ENCODE peak calls at places on chromosomes 2 and 18, in six cellular contexts. Z is thoracic aorta, V is GM10248, F is fibroblast of mammary gland, B is GM23338, I is OCI-LY7. G is an unnamed sample.

GRCh38 chr2:84451579-84451978 is 7.5 kb downstream of the SUCLG1 start:
- DNase-seq in Z (no peak), F (no peak), V (no peak), B (no peak), I (peak; percentile 8), G (no peak)

GRCh38 chr2:168470880-168471475 is 14.9 kb downstream of the CERS6 start:
- DNase-seq in Z (no peak), F (no peak), I (no peak), V (peak; percentile 19), B (peak; percentile 33), G (no peak)

GRCh38 chr2:99180755-99181647 is at the start of the genes MITD1 and MRPL30:
- DNase-seq in I (peak; percentile 94), B (peak; percentile 97), V (peak; percentile 89), Z (peak; percentile 68), F (peak; percentile 96), G (peak; percentile 92)

GRCh38 chr2:95270541-95271081 is 3.6 kb upstream of the PROM2 start:
- DNase-seq in I (no peak), Z (no peak), F (no peak), B (no peak), V (no peak), G (no peak)

GRCh38 chr2:9462872-9463697 is 11.3 kb upstream of the IAH1 start:
- DNase-seq in I (no peak), F (no peak), Z (no peak), V (no peak), B (no peak), G (no peak)

GRCh38 chr18:32278148-32278799 is 88.4 kb downstream of the MEP1B start:
- DNase-seq in B (no peak), V (no peak), F (no peak), Z (no peak), I (no peak), G (no peak)

GRCh38 chr2:172438741-172439508 is 11.5 kb downstream of the ITGA6 start:
- DNase-seq in V (no peak), Z (no peak), I (no peak), F (peak; percentile 37), B (no peak), G (peak; percentile 51)

GRCh38 chr2:165203689-165204559 is at the start of gene SCN3A:
- DNase-seq in I (peak; percentile 77), B (peak; percentile 85), Z (no peak), V (peak; percentile 4), F (peak; percentile 43), G (peak; percentile 47)

GRCh38 chr18:48842259-48843061 is 108.3 kb downstream of the SMAD7 start:
- DNase-seq in I (peak; percentile 45), Z (no peak), V (peak; percentile 57), B (no peak), F (no peak), G (no peak)

GRCh38 chr18:51153659-51154371 is 43.7 kb downstream of the MEX3C start:
- DNase-seq in Z (no peak), I (peak; percentile 87), F (no peak), B (no peak), V (peak; percentile 72), G (no peak)

GRCh38 chr2:201768918-201769317 is 11.8 kb downstream of the ALS2 start:
- DNase-seq in I (no peak), B (no peak), V (no peak), Z (no peak), F (no peak), G (peak; percentile 46)

GRCh38 chr2:101861382-101861781 is 130.4 kb upstream of the IL1R2 start:
- DNase-seq in F (no peak), B (no peak), I (no peak), Z (no peak), V (no peak), G (no peak)

GRCh38 chr2:170965446-170966225 is 36.6 kb downstream of the GORASP2 start:
- DNase-seq in I (no peak), V (no peak), Z (no peak), F (peak; percentile 51), B (no peak), G (no peak)

GRCh38 chr2:55618649-55619055 is 1.2 kb upstream of the PPP4R3B start:
- DNase-seq in I (peak; percentile 75), B (peak; percentile 73), V (peak; percentile 74), Z (no peak), F (peak; percentile 60), G (peak; percentile 49)

GRCh38 chr18:73365018-73365417 is 497.2 kb upstream of the NETO1 start:
- DNase-seq in F (peak; percentile 93), V (no peak), I (no peak), Z (no peak), B (no peak), G (peak; percentile 92)

GRCh38 chr2:88680916-88681315 is 10.6 kb upstream of the RPIA start:
- DNase-seq in F (no peak), I (no peak), Z (no peak), V (no peak), B (no peak), G (no peak)

GRCh38 chr2:70191244-70191735 is 471 bp upstream of the C2orf42 start:
- DNase-seq in F (no peak), B (no peak), I (no peak), V (no peak), Z (no peak), G (no peak)
- TF ChIP-seq CTCF in F (no peak), B (no peak), I (peak; percentile 58), V (no peak), Z (no peak), G (no peak)

GRCh38 chr2:98148968-98149697 is 62.2 kb downstream of the VWA3B start:
- DNase-seq in F (peak; percentile 62), Z (no peak), V (no peak), B (peak; percentile 56), I (peak; percentile 26), G (peak; percentile 57)

GRCh38 chr2:98142106-98142815 is 55.3 kb downstream of the VWA3B start:
- DNase-seq in Z (no peak), B (no peak), F (no peak), V (no peak), I (no peak), G (no peak)

GRCh38 chr2:98140210-98140609 is 53.2 kb downstream of the VWA3B start:
- DNase-seq in I (no peak), V (no peak), B (no peak), Z (no peak), F (no peak), G (no peak)

DNA sequence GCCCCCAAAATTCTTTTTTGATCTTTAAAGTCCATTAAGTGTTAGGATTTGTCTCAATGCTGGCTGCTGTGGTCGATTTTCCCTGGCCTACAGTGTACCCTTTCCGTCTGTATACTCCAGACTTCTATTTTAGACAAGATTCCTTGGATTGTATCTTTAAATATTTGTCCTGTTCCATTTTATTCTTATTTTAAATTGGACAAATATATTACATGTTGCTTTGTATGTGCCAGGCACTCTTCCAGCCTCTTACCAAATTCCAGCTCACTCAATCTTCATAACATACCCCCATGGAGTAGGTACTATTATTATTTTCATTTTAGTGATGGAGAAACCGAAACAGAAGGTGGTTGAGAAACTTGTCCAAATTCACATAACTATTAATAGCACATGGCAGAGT is 58.1 kb downstream of the VWA3B start:
- DNase-seq in I (no peak), Z (no peak), F (no peak), V (no peak), B (no peak), G (no peak)
- TF ChIP-seq CTCF in I (no peak), Z (no peak), F (no peak), V (no peak), B (no peak), G (no peak)

GRCh38 chr2:65746919-65747678 is 314.7 kb upstream of the SPRED2 start:
- DNase-seq in I (no peak), V (no peak), F (peak; percentile 37), Z (no peak), B (peak; percentile 43), G (no peak)

GRCh38 chr2:65744801-65745200 is 312.4 kb upstream of the SPRED2 start:
- DNase-seq in B (no peak), I (no peak), V (no peak), Z (no peak), F (no peak), G (no peak)

GRCh38 chr2:65737452-65738011 is 305.1 kb upstream of the SPRED2 start:
- DNase-seq in I (no peak), Z (no peak), B (no peak), V (no peak), F (no peak), G (no peak)

GRCh38 chr2:65742977-65743376 is 310.6 kb upstream of the SPRED2 start:
- DNase-seq in I (no peak), V (no peak), Z (no peak), F (no peak), B (no peak), G (no peak)
- TF ChIP-seq CTCF in I (no peak), V (no peak), Z (no peak), F (no peak), B (peak; percentile 26), G (peak; percentile 6)

GRCh38 chr2:14907014-14907612 is 274.6 kb downstream of the LRATD1 start:
- DNase-seq in F (no peak), B (peak; percentile 25), V (no peak), Z (no peak), I (peak; percentile 5), G (no peak)
- TF ChIP-seq CTCF in F (no peak), B (peak; percentile 36), V (peak; percentile 7), Z (no peak), I (peak; percentile 59), G (no peak)

GRCh38 chr2:63121055-63121834 is 70.6 kb downstream of the OTX1 start:
- DNase-seq in Z (no peak), V (no peak), I (no peak), F (no peak), B (peak; percentile 68), G (no peak)
- TF ChIP-seq CTCF in Z (no peak), V (no peak), I (peak; percentile 22), F (no peak), B (peak; percentile 55), G (no peak)

GRCh38 chr2:110829413-110830146 is 97.2 kb downstream of the ACOXL start:
- DNase-seq in F (no peak), I (no peak), B (no peak), V (no peak), Z (no peak), G (no peak)

GRCh38 chr2:110828330-110828729 is 96.0 kb downstream of the ACOXL start:
- DNase-seq in I (no peak), Z (no peak), V (no peak), B (no peak), F (peak; percentile 14), G (no peak)

GRCh38 chr2:110837421-110838409 is 105.3 kb downstream of the ACOXL start:
- DNase-seq in Z (no peak), F (no peak), B (peak; percentile 59), I (no peak), V (no peak), G (no peak)

GRCh38 chr2:110834134-110834827 is 101.9 kb downstream of the ACOXL start:
- DNase-seq in V (no peak), Z (no peak), B (peak; percentile 49), F (no peak), I (no peak), G (no peak)

GRCh38 chr2:110832740-110833139 is 100.4 kb downstream of the ACOXL start:
- DNase-seq in B (no peak), I (peak; percentile 33), Z (no peak), F (no peak), V (no peak), G (no peak)
- TF ChIP-seq CTCF in B (peak; percentile 35), I (peak; percentile 76), Z (no peak), F (no peak), V (no peak), G (no peak)

G was measured in HFFc6.